ENCODE peak calls at places on chromosomes 2 and 18, in four cellular contexts. E, P, N and J are unnamed samples.

GRCh38 chr2:216578325-216578724 is 54.9 kb upstream of the IGFBP2 start:
- DNase-seq in E (no peak), P (no peak), N (no peak), J (no peak)

GRCh38 chr2:238614376-238614775 is 187.6 kb downstream of the ASB1 start:
- DNase-seq in P (no peak), E (no peak), N (no peak), J (no peak)

GRCh38 chr2:186554450-186554849 is 35.4 kb upstream of the ITGAV start:
- DNase-seq in P (no peak), N (no peak), E (no peak), J (no peak)

GRCh38 chr2:229230215-229230614 is 40.9 kb downstream of the PID1 start:
- DNase-seq in E (no peak), P (no peak), N (no peak), J (no peak)

GRCh38 chr2:233486778-233487552 is 79.6 kb downstream of the USP40 start:
- DNase-seq in E (peak; percentile 70), P (no peak), N (no peak), J (no peak)

GRCh38 chr2:67322361-67323001 is 74.7 kb upstream of the ETAA1 start:
- DNase-seq in E (peak; percentile 49), N (peak; percentile 81), P (peak; percentile 69), J (peak; percentile 38)

GRCh38 chr2:171957061-171957460 is 34.8 kb downstream of the HAT1 start:
- DNase-seq in E (no peak), N (no peak), P (no peak), J (no peak)

GRCh38 chr2:12046641-12047040 is 300.2 kb downstream of the LPIN1 start:
- DNase-seq in E (no peak), P (no peak), N (no peak), J (no peak)

GRCh38 chr2:127615511-127616166 is 30.3 kb upstream of the GPR17 start:
- DNase-seq in N (peak; percentile 12), E (no peak), P (peak; percentile 3), J (no peak)

GRCh38 chr2:161775971-161776370 is 151.8 kb downstream of the SLC4A10 start:
- DNase-seq in N (no peak), P (no peak), E (no peak), J (no peak)

GRCh38 chr2:161766334-161766733 is 142.1 kb downstream of the SLC4A10 start:
- DNase-seq in P (no peak), E (no peak), N (no peak), J (no peak)

GRCh38 chr2:161771148-161771547 is 146.9 kb downstream of the SLC4A10 start:
- DNase-seq in E (no peak), P (no peak), N (no peak), J (no peak)
- TF ChIP-seq EP300 in E (no peak), P (no peak), N (no peak), J (no peak)

DNA sequence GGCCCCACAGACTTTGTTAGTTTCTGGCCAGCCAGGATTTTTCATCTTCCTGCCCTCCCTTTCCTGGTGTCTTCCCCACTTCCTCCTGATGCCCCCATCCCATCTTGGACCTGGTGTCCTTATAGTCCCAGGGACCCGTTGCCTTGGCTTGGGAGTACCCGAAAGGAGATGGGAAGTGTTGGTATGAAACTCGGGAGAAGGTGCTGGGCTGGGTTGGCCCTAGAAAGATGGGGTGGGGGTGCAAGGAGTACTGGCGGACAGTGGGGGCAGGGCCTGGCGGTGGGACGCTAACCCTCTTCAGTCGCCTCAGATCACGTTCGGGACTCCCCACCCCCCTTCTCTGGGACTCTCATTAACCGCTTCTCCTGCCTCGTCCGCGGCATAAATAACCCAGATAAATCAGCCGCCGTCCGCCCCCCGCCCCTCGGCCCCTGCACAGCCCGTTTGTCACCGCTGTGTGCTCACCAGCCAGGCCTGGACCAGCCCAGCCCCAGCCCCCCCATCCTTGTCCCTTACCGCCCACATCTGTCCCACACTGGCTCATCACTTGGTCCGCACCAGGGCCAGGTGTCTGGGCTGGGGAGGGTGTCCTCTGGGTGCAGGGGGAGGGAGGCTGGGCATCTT is 3.7 kb upstream of the ASIC4 start:
- DNase-seq in N (no peak), P (no peak), E (no peak), J (no peak)
- H3K4me3 ChIP-seq in N (no peak overlapping the region), P (no peak overlapping the region), E (no peak overlapping the region), J (no peak overlapping the region)

DNA sequence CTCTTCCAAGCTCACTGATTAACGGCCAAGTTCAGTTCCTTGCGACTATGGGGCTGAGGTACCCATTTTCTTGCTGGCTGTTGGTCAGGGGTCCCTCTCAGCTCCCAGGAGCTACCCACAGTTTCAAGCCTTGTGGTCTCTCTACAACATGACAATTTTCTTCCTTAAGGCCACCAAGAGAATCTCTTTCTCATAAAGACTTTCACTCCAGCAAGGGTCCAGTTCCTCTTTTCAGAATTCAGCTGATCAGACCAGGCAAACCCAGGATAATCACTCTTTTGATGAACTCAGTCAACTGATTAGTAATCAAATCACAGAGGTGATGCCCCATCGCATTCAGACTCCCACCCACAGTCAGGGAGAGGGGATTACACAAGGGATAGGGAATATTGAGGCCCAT is 129.7 kb downstream of the IRS1 start:
- DNase-seq in N (no peak), P (no peak), E (no peak), J (no peak)
- H3K4me1 ChIP-seq in N (peaks cover 10% of the 10 kb centered on the region), P (peaks cover 4% of the 10 kb centered on the region), E (peaks cover 12% of the 10 kb centered on the region), J (no peaks in the 10 kb centered on the region)

DNA sequence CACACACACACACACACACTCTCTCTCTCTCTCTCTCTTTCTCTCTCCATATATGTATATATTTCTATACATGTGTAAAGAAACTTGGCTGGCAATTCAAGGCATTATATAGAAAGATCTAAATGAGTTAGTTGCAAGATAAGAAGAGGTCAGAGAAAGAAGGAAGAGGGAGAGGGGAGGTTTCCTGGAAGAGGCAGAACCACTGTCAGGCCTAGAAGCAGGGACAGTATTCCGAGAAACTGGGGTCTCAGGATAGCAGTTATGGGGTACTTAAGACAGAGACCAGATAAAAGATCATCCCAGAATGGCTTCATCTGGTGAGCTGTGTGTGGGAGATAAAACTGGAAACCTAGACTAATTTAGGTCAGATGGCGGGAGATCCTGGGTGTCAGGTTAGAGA is 180.8 kb downstream of the CAMKMT start:
- DNase-seq in P (no peak), E (no peak), N (no peak), J (no peak)
- TF ChIP-seq EP300 in P (no peak), E (no peak), N (no peak), J (no peak)

GRCh38 chr18:23136326-23137092 is 1.2 kb downstream of the CABLES1 start:
- DNase-seq in E (no peak), P (peak; percentile 78), N (no peak), J (peak; percentile 43)

GRCh38 chr18:23135679-23136325 is 517 bp downstream of the CABLES1 start:
- DNase-seq in E (no peak), P (peak; percentile 84), N (no peak), J (peak; percentile 55)

GRCh38 chr18:23131693-23132319 is 3.5 kb upstream of the CABLES1 start:
- DNase-seq in N (peak; percentile 78), E (peak; percentile 56), P (peak; percentile 78), J (no peak)

GRCh38 chr18:23134780-23135678 is at the start of gene CABLES1:
- DNase-seq in E (peak; percentile 54), P (peak; percentile 85), N (peak; percentile 84), J (peak; percentile 62)

DNA sequence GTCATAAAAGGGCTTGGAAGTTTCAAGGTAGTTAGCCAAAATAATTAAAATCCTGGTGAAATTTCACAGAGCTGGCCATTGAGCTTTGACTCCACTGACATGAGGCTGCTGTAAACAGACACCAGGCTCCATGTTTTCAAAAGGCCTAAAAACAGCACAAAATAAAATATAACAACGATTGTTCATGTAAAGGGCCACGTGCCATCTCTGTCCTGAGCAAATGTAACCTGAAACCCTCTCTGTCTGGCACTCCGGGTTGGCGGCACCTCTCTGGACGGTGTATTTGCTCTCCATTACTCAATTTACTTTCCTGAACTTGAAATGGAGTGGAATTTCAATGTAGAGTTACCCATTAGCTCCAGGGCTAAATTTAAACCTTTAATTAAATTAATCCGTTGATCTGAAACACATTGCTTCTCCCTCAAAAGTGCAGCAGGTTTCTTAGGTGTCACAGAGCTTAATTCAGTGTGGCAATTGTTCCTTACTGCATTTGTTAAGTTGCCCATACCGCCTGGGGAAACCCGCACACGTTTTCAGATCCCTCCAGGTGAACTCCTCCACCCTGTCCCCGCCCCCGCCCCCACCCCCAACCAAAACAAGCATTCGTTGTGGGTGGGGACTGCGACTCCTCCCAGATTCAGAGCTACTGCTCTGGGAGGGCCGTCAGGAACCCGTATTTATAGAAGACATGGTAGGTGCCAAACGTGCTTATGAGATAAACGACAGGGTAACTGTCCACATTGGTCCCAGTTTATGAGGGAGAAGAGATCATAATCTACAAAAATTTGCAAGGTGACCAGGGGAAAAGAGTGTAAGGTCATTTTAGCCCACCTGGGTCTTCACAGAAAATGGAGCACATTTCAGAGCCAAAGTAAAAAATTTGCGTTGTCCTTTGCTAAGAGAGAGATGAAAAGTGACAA is 1.2 kb upstream of the CABLES1 start:
- DNase-seq in E (peak; percentile 70), N (no peak), P (peak; percentile 48), J (no peak)
- H3K4me3 ChIP-seq in E (peak overlapping the region; percentile 85), N (peak overlapping the region; percentile 67), P (no peak overlapping the region), J (peak overlapping the region; percentile 56)

GRCh38 chr2:222944552-222944951 is 83.7 kb downstream of the ACSL3 start:
- DNase-seq in E (no peak), P (no peak), N (no peak), J (no peak)

GRCh38 chr2:222942556-222942955 is 81.7 kb downstream of the ACSL3 start:
- DNase-seq in P (no peak), E (no peak), N (no peak), J (no peak)

GRCh38 chr2:222941510-222942032 is 80.7 kb downstream of the ACSL3 start:
- DNase-seq in P (no peak), E (no peak), N (no peak), J (no peak)

GRCh38 chr2:222943820-222944219 is 83.0 kb downstream of the ACSL3 start:
- DNase-seq in E (no peak), N (no peak), P (no peak), J (no peak)

GRCh38 chr2:222942977-222943376 is 82.1 kb downstream of the ACSL3 start:
- DNase-seq in P (no peak), N (no peak), E (no peak), J (no peak)
- H3K4me1 ChIP-seq in P (peaks cover 33% of the 10 kb centered on the region), N (no peaks in the 10 kb centered on the region), E (peaks cover 27% of the 10 kb centered on the region), J (no peaks in the 10 kb centered on the region)

DNA sequence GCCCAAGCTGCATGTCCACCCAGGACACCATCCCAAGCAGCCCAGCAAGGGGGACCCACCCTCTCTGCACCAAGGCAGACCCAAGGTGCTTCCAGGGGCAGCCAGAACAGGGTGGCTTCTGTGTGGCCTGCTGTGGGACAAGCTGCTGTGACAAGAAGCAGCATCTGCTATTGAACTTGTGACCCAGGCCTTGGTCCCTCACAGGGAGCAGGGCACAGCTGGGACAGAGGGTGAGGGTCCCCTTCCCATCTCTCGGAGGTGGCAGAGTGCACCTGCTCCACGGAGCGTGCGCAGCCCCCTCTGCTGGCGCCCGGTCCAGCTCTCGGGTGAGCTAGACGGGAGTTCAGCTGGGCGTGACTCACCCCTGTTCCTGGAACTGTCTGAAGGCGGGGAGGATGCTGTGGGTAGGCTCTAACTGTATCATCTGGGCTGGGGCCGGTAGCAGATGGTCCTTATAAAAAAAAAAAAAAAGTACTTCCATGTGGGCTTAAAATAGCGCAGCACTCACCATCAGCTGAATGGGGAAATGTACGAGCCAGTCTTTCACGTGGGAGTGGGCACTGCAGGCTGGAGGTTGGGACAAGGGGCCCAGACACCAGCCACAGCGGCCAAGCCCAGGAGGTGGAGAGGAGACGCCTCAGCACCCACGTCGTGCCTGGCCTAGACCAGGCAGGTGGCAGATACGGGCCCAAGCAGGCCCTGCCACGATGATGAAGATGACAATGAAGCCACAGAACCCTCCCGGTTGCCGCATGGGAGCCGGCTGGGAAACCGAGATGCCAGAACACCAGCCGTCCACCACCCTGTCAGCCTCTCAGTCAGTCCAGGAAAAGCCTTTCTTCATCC is 136.8 kb upstream of the ID2 start:
- DNase-seq in P (peak; percentile 83), E (peak; percentile 43), N (peak; percentile 89), J (peak; percentile 78)
- TF ChIP-seq EP300 in P (peak; percentile 61), E (no peak), N (no peak), J (no peak)